ENCODE peak calls at places on chromosomes 4 and X, in six cellular contexts. E is OCI-LY7; Z is effector memory CD4-positive, alpha-beta T cell; X is GM23338; N is SJSA1; J is tibial artery. P is an unnamed sample. For H3K4me1, the result is how much of the 10 kb centered on the place peaks cover.

GRCh38 chr4:77155631-77156345 is 1.2 kb upstream of the CCNG2 start:
- DNase-seq in E (peak), Z (no peak), X (peak), N (no peak), J (no peak), P (no peak)

GRCh38 chr4:67250497-67250896 is 294.8 kb downstream of the CENPC start:
- DNase-seq in E (no peak), Z (no peak), X (no peak), N (no peak), J (no peak), P (no peak)

GRCh38 chr4:77504407-77504806 is 101.2 kb upstream of the CXCL13 start:
- DNase-seq in E (no peak), Z (no peak), X (no peak), N (no peak), J (no peak), P (no peak)

GRCh38 chrX:20237864-20238263 is 28.8 kb downstream of the RPS6KA3 start:
- DNase-seq in E (no peak), Z (no peak), X (no peak), N (no peak), J (no peak), P (no peak)

GRCh38 chrX:39576081-39576701 is 521.6 kb downstream of the BCOR start:
- DNase-seq in E (no peak), Z (no peak), X (peak), N (no peak), J (peak), P (peak)

GRCh38 chr4:1241466-1241935 is 7.4 kb downstream of the CTBP1 start:
- DNase-seq in E (no peak), Z (no peak), X (no peak), N (no peak), J (peak), P (peak)

GRCh38 chrX:102044496-102044895 is 81.0 kb upstream of the TCEAL2 start:
- DNase-seq in E (no peak), Z (no peak), X (no peak), N (no peak), J (no peak), P (no peak)

GRCh38 chrX:119726900-119727555 is 31.4 kb upstream of the SOWAHD start:
- DNase-seq in E (no peak), Z (no peak), X (no peak), N (no peak), J (no peak), P (no peak)

GRCh38 chrX:150361070-150361776 is 1.9 kb upstream of the MAMLD1 start:
- DNase-seq in E (no peak), Z (no peak), X (peak), N (peak), J (no peak), P (peak)

GRCh38 chr4:151184523-151185458 is 85.4 kb downstream of the RPS3A start:
- DNase-seq in E (no peak), Z (no peak), X (no peak), N (no peak), J (no peak), P (no peak)

GRCh38 chr4:16844796-16845586 is 53.5 kb downstream of the LDB2 start:
- DNase-seq in E (no peak), Z (no peak), X (no peak), N (no peak), J (no peak), P (no peak)

GRCh38 chr4:63717384-63717783 is 691.9 kb downstream of the TECRL start:
- DNase-seq in E (no peak), Z (no peak), X (peak), N (no peak), J (no peak), P (no peak)

GRCh38 chr4:140238353-140239041 is 84.5 kb upstream of the MAML3 start:
- DNase-seq in E (no peak), Z (no peak), X (peak), N (peak), J (peak), P (peak)

GRCh38 chrX:153861733-153862300 is 24.2 kb downstream of the L1CAM start:
- DNase-seq in E (no peak), Z (no peak), X (no peak), N (no peak), J (no peak), P (no peak)

GRCh38 chr4:37243061-37243460 is 1.5 kb upstream of the NWD2 start:
- DNase-seq in E (no peak), Z (no peak), X (peak), N (no peak), J (no peak), P (no peak)

DNA sequence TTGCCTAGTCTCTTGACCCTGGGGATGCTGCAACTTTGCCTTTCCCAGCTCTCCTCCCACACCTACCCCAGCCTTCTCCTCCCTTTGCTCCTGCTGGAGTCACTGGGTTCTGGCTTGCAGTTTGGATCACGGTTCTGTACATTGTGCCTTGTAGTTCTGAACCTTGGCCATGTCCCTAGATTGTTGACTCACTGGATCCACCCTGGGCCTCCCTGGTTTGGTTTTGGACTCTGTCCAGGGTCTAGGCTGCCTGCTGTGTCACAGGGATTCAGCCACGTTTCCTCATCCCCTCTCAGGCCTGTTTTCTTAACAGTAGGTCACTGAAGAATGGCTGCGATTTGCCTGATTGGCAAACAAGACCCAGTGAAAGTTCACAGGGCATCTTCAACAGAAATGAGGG is 11.5 kb upstream of the GABRE start:
- DNase-seq in E (no peak), Z (no peak), X (no peak), N (peak), J (peak), P (no peak)
- H3K4me1 ChIP-seq in E (under half), Z (under half), X (under half), N (half or more), J (under half), P (under half)

GRCh38 chr4:89681671-89682070 is 155.3 kb downstream of the SNCA start:
- DNase-seq in E (no peak), Z (no peak), X (no peak), N (no peak), J (no peak), P (no peak)

GRCh38 chr4:89685277-89685676 is 151.7 kb downstream of the SNCA start:
- DNase-seq in E (no peak), Z (no peak), X (no peak), N (no peak), J (no peak), P (no peak)

GRCh38 chr4:89684536-89684935 is 152.4 kb downstream of the SNCA start:
- DNase-seq in E (no peak), Z (no peak), X (no peak), N (no peak), J (no peak), P (no peak)

GRCh38 chr4:89682808-89683207 is 154.2 kb downstream of the SNCA start:
- DNase-seq in E (no peak), Z (no peak), X (no peak), N (no peak), J (no peak), P (no peak)

GRCh38 chr4:89681219-89681618 is 155.7 kb downstream of the SNCA start:
- DNase-seq in E (no peak), Z (no peak), X (peak), N (no peak), J (no peak), P (no peak)
- H3K27ac ChIP-seq in E (no peak), Z (no peak), X (peak), N (no peak), J (no peak), P (no peak)

DNA sequence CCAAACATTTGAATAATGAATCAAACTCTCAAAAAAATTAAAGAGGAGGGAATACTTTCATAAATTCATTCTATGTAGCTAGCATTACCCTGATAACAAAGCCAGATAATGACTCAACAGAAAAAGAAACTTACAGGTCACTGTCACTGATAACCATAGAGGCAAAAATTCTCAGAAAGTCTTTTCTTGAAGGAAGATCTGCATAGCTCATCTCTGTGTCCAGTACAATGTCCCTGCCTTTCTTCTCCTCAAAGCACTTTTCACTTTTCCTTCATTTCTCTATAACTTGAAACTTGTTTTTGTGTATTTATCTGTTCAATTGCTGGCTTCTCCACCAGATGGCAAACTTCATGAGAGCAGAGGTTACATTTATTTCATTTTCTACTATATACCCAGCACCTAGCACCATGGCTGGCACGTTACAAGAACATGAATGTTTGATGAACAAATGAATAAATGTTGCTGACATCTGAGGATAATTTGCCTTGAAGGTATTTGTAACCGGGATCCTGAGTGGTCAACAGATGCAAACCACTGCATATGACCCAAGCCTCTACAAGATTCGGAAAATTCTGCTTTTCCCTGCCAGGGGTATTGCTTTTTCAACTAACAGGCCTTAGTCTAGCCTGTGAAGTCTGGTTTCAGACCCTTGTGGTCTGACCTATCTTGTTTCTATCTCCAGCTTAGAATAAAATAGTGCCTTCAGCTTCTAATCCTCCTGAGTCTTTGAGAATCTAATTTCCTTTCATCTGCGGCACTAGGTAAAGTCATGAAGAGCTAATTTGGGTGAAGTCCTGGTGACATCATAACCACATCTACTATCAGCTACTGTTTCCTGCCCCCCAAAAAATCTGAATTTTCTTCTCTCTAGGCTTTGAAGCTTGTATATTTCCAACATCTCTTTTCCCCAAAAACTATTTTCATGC is 52.5 kb upstream of the ANTXR2 start:
- DNase-seq in E (peak), Z (peak), X (peak), N (no peak), J (no peak), P (no peak)
- H3K4me1 ChIP-seq in E (under half), Z (under half), X (under half), N (under half), J (under half), P (under half)

DNA sequence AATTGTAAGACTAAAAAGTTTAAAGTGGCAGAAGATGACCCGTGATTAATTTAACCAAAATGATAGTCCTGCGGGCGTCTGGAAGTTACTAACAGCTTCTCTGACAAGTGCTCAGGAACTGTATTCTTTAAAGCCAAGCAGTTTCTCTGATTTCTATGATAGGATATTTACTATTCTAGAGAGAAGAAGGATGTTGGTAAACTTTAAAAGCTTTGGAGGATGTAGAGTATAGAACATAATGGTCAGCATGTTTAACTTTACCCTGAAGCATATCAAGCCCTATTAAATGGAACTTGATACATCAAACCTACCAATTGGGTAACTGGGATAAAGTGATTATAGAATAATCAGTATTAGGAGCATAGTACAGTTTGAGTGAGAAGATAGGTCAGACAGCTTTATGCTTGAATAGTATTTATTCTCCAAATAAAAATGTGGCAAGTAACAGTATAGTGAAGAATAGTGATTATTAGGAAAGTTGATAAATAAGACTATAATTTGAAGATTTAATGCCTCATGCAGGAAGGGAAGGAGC is 1.8 kb downstream of the STIM2 start:
- DNase-seq in E (no peak), Z (no peak), X (no peak), N (no peak), J (no peak), P (no peak)
- H3K27ac ChIP-seq in E (peak), Z (peak), X (no peak), N (no peak), J (peak), P (no peak)

P was measured in aorta.